ENCODE peak calls at places on chromosomes 3 and 15, in five cellular contexts. H is cardiac muscle cell, G is body of pancreas, O is IMR-90, N is transverse colon. K is an unnamed sample. For H3K4me1, the result is how much of the 10 kb centered on the place peaks cover.

GRCh38 chr3:18891641-18892040 is 256.7 kb upstream of the KCNH8 start:
- DNase-seq in H (no peak), N (no peak), G (no peak), O (no peak), K (peak)

GRCh38 chr3:50982540-50983325 is 308.0 kb downstream of the DOCK3 start:
- DNase-seq in N (no peak), O (no peak), G (no peak), H (no peak), K (no peak)

GRCh38 chr3:128804017-128804816 is 75.2 kb upstream of the ACAD9 start:
- DNase-seq in G (no peak), H (peak), N (no peak), O (peak), K (peak)

GRCh38 chr3:159080821-159081220 is 279.0 kb downstream of the MFSD1 start:
- DNase-seq in N (no peak), O (no peak), G (no peak), H (no peak), K (no peak)

GRCh38 chr3:10088256-10088655 is 19.8 kb downstream of the FANCD2OS start:
- DNase-seq in H (no peak), O (no peak), N (no peak), G (no peak), K (no peak)

GRCh38 chr3:41076399-41076798 is 122.9 kb upstream of the CTNNB1 start:
- DNase-seq in G (no peak), N (no peak), O (no peak), H (no peak), K (no peak)

GRCh38 chr3:15205934-15206661 is at the start of gene CAPN7:
- DNase-seq in O (peak), H (peak), G (peak), N (peak), K (peak)

GRCh38 chr3:112013058-112013783 is 14.5 kb downstream of the TAGLN3 start:
- DNase-seq in H (peak), O (peak), G (peak), N (peak), K (peak)

GRCh38 chr3:46883252-46884185 is 6.0 kb downstream of the PTH1R start:
- DNase-seq in N (no peak), O (no peak), H (peak), G (no peak), K (no peak)

GRCh38 chr3:177836671-177837070 is 639.4 kb upstream of the TBL1XR1 start:
- DNase-seq in G (no peak), O (no peak), H (peak), N (no peak), K (no peak)

GRCh38 chr15:41564286-41564959 is 5.4 kb downstream of the TYRO3 start:
- DNase-seq in G (no peak), O (no peak), H (peak), N (no peak), K (no peak)

GRCh38 chr15:100788731-100789105 is 90.9 kb upstream of the ALDH1A3 start:
- DNase-seq in H (no peak), O (no peak), G (no peak), N (no peak), K (no peak)

GRCh38 chr15:61171190-61171589 is 57.9 kb downstream of the RORA start:
- DNase-seq in O (no peak), N (no peak), G (no peak), H (no peak), K (no peak)

GRCh38 chr3:127135241-127136023 is 57.5 kb upstream of the PRR23E start:
- DNase-seq in N (no peak), O (peak), H (peak), G (no peak), K (no peak)

GRCh38 chr3:172184106-172184822 is 144.9 kb downstream of the FNDC3B start:
- DNase-seq in N (no peak), G (no peak), H (no peak), O (no peak), K (no peak)

GRCh38 chr3:16665282-16665741 is 60.1 kb upstream of the DAZL start:
- DNase-seq in O (no peak), N (peak), G (no peak), H (peak), K (no peak)

GRCh38 chr15:80367661-80368060 is 36.5 kb upstream of the ARNT2 start:
- DNase-seq in O (no peak), H (no peak), N (no peak), G (no peak), K (no peak)

GRCh38 chr3:132880986-132881385 is 157.2 kb upstream of the TMEM108 start:
- DNase-seq in O (no peak), N (no peak), H (no peak), G (no peak), K (no peak)

GRCh38 chr3:76470285-76470684 is 569.6 kb upstream of the ROBO2 start:
- DNase-seq in G (no peak), O (peak), H (no peak), N (no peak), K (no peak)

GRCh38 chr3:144332866-144333265 is 361.2 kb downstream of the DIPK2A start:
- DNase-seq in O (no peak), G (no peak), N (no peak), H (no peak), K (no peak)

GRCh38 chr15:66942649-66943390 is 122.6 kb upstream of the SMAD3 start:
- DNase-seq in O (no peak), G (no peak), H (no peak), N (no peak), K (no peak)

GRCh38 chr15:74133071-74133702 is 2.8 kb downstream of the ISLR2 start:
- DNase-seq in G (no peak), H (no peak), O (no peak), N (no peak), K (no peak)

GRCh38 chr3:71955549-71956373 is 170.8 kb upstream of the PROK2 start:
- DNase-seq in H (peak), N (peak), O (peak), G (peak), K (no peak)

GRCh38 chr15:82936966-82937647 is 15.4 kb downstream of the HOMER2 start:
- DNase-seq in G (no peak), H (no peak), N (no peak), O (peak), K (no peak)

GRCh38 chr3:149955449-149955848 is 15.2 kb downstream of the PFN2 start:
- DNase-seq in O (no peak), G (no peak), H (no peak), N (no peak), K (no peak)

DNA sequence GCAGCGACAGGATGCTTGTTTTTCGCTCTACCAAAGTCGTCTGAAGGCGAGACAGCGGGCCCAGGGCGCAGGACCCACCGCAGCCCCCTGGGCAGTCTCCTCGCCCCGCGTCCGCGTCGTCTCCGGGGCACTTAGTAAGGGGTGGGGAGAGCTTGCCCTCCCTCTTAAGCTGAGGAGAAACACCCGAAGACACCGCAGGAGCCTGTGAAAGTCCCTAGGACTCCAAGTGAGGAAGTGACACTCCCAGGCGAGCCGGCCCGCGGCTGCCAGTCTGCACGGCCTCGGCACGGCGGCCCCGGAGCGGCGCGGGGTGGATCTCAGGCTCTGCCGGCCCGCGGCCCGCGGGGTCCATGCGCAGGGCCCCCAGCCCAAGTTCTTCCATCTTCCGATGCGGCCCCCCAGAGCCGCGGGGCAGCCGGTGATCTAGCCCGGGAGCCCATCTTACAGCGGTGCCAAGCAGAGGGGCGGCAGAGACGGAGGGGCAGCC is 262 bp downstream of the ARHGAP31 start:
- DNase-seq in G (peak), O (no peak), H (no peak), N (peak), K (peak)
- H3K27ac ChIP-seq in G (peak), O (peak), H (peak), N (peak), K (peak)

DNA sequence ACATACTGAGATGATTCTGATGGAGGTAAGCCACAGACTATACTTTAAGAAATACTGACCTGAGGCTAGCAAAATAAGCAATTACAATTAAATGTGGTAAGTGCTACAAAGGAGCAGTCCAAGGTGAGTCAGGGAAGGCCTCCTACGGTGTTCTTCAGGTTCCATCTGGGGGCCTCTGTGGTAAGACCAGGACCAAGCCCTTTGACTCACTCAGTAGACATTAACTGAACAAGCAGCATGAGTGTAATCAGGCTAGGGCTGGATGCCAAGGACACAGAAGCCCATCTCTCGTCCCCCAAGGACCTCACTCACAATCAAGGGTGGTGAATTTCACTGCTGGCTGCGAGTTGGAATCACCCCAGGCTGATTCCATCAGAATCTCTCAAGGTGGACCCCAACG is 37.3 kb downstream of the DZIP1L start:
- DNase-seq in H (peak), G (no peak), N (no peak), O (peak), K (no peak)
- H3K4me3 ChIP-seq in H (no peak), G (no peak), N (no peak), O (no peak), K (no peak)

DNA sequence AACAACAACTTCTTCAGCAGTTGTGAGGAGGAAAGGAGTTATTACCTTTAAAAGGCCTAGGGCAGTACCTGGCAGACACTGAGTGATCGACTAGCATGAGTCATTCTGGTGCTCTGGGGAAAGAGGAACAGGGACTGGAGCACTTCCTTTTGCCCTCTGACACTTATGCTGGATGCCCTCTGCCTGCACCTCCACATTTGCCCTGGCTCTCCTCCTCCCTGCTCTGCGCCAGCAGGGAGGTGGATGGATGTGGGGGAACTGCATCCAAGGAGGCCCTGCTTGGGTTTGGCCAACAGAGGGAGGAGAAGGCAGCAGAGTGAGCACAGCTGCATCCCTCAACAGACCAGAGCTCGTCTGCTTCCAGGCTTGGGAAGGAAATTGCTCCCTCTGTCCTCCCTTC is 75.1 kb downstream of the SEMA5B start:
- DNase-seq in G (no peak), O (no peak), H (peak), N (no peak), K (no peak)
- H3K4me1 ChIP-seq in G (under half), O (under half), H (under half), N (under half), K (under half)

GRCh38 chr3:113275876-113276580 is 64.7 kb downstream of the BOC start:
- DNase-seq in O (peak), N (peak), H (peak), G (peak), K (no peak)

GRCh38 chr3:113277414-113277813 is 66.1 kb downstream of the BOC start:
- DNase-seq in N (no peak), G (no peak), O (no peak), H (no peak), K (no peak)

GRCh38 chr3:113277886-113278598 is 66.7 kb downstream of the BOC start:
- DNase-seq in G (no peak), H (no peak), N (no peak), O (no peak), K (no peak)

GRCh38 chr3:113274959-113275556 is 63.7 kb downstream of the BOC start:
- DNase-seq in H (no peak), N (no peak), O (no peak), G (peak), K (no peak)

GRCh38 chr3:113276581-113277080 is 65.3 kb downstream of the BOC start:
- DNase-seq in H (no peak), O (peak), N (no peak), G (no peak), K (no peak)
- H3K27ac ChIP-seq in H (no peak), O (peak), N (peak), G (peak), K (no peak)

DNA sequence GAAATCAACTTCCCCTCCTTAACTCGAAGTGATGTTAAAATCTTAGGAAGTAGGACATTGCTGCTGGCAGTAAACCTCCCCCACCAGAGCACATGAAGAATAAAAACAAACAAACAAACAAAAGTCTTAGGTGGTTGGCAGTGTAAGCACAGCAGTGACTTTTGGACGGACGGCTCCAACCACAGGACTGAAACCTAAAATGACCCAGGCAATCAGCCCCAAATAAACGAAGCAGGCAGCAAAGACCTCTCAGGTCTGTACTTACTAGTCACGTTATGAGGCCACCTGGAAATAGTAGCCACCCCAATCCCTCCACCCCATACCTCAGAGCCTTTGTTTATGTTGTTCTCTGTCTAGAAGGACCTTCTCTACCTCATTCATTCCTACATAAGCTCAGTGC is 33.5 kb upstream of the HES1 start:
- DNase-seq in G (no peak), N (no peak), O (no peak), H (no peak), K (no peak)
- H3K4me3 ChIP-seq in G (no peak), N (no peak), O (no peak), H (no peak), K (no peak)

GRCh38 chr15:69751575-69751974 is 299.0 kb downstream of the RPLP1 start:
- DNase-seq in O (no peak), N (no peak), H (no peak), G (no peak), K (no peak)
- H3K4me1 ChIP-seq in O (under half), N (under half), H (under half), G (under half), K (under half)

DNA sequence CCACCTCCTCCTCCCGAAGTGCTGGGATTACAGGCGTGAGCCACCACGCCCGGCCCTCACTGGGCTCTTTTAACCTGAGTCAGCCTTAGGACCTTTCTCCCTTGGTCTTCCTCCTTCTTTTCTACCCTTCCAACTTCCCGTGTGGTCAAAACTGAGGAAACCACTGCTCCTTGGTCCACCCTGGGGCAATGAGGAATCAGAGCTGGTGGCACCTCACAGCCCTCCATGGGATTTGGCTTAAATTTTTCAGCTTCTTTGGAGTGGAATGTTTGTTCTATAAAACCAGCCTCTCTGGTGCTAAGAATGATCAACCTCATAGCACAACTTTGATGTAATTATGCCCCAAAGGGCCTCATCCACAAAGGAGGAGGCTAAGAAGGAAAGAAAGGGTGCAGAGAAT is 76.6 kb upstream of the CFAP20DC start:
- DNase-seq in O (no peak), G (no peak), N (no peak), H (no peak), K (no peak)
- H3K27ac ChIP-seq in O (no peak), G (no peak), N (no peak), H (no peak), K (no peak)

GRCh38 chr3:129975332-129976090 is 991 bp downstream of the TRH start:
- DNase-seq in G (no peak), N (peak), O (no peak), H (no peak), K (no peak)
- H3K4me3 ChIP-seq in G (no peak), N (no peak), O (no peak), H (peak), K (no peak)

K was measured in CD8-positive, alpha-beta memory T cell.